ENCODE peak calls at places on chromosome 1, in four cellular contexts. One of them, this sample, is unnamed.

GRCh38 chr1:73040811-73041210 is 758.5 kb upstream of the NEGR1 start:
- DNase-seq in right atrium auricular region: no peak
- DNase-seq in NT2/D1: no peak
- DNase-seq in PC-9: no peak
- DNase-seq in this sample: no peak

GRCh38 chr1:228177183-228177475 is 11.5 kb downstream of the IBA57 start:
- DNase-seq in PC-9: no peak
- DNase-seq in NT2/D1: no peak
- DNase-seq in right atrium auricular region: no peak
- DNase-seq in this sample: no peak

GRCh38 chr1:118928739-118929554 is 59.2 kb downstream of the TBX15 start:
- DNase-seq in PC-9: no peak
- DNase-seq in NT2/D1: peak
- DNase-seq in right atrium auricular region: no peak
- DNase-seq in this sample: peak

GRCh38 chr1:17441265-17441992 is 2.0 kb upstream of the RCC2 start:
- DNase-seq in PC-9: peak
- DNase-seq in NT2/D1: no peak
- DNase-seq in right atrium auricular region: no peak
- DNase-seq in this sample: peak

GRCh38 chr1:246069581-246069980 is 437.5 kb downstream of the SMYD3 start:
- DNase-seq in right atrium auricular region: no peak
- DNase-seq in PC-9: no peak
- DNase-seq in NT2/D1: no peak
- DNase-seq in this sample: no peak

GRCh38 chr1:193111641-193112090 is 6.5 kb upstream of the GLRX2 start:
- DNase-seq in NT2/D1: no peak
- DNase-seq in right atrium auricular region: peak
- DNase-seq in PC-9: peak
- DNase-seq in this sample: no peak

GRCh38 chr1:117832453-117832852 is 97.0 kb downstream of the GDAP2 start:
- DNase-seq in NT2/D1: no peak
- DNase-seq in right atrium auricular region: no peak
- DNase-seq in PC-9: no peak
- DNase-seq in this sample: no peak

GRCh38 chr1:227884370-227885134 is 63.2 kb downstream of the WNT9A start:
- DNase-seq in NT2/D1: no peak
- DNase-seq in right atrium auricular region: peak
- DNase-seq in PC-9: no peak
- DNase-seq in this sample: no peak

GRCh38 chr1:27882543-27882903 is 10.2 kb downstream of the THEMIS2 start:
- DNase-seq in right atrium auricular region: no peak
- DNase-seq in NT2/D1: no peak
- DNase-seq in PC-9: no peak
- DNase-seq in this sample: no peak

GRCh38 chr1:104648269-104648691 is 898.6 kb downstream of the AMY1C start:
- DNase-seq in PC-9: no peak
- DNase-seq in right atrium auricular region: no peak
- DNase-seq in NT2/D1: peak
- DNase-seq in this sample: no peak

GRCh38 chr1:209431402-209431801 is 152.1 kb upstream of the CAMK1G start:
- DNase-seq in right atrium auricular region: no peak
- DNase-seq in PC-9: no peak
- DNase-seq in NT2/D1: no peak
- DNase-seq in this sample: no peak

DNA sequence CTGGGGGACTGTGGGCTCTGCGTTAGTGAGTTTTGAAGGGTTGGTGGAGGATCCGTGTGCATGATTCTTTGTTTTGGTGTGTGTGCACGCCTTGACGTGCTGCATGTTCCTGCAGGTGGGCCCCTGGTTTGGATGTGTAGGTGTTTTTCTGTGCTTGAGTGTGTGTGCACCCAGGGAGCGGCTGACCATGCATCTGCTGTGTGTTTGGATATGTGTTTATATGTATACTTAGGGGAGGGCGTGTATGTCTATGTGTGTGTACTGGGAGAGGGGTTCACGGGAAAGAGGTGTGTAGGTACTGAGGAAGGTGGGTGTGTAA is 1.1 kb downstream of the VANGL2 start:
- DNase-seq in NT2/D1: no peak
- DNase-seq in right atrium auricular region: no peak
- DNase-seq in PC-9: no peak
- DNase-seq in this sample: no peak
- H3K4me3 ChIP-seq in NT2/D1: peak
- H3K4me3 ChIP-seq in right atrium auricular region: peak
- H3K4me3 ChIP-seq in PC-9: no peak
- H3K4me3 ChIP-seq in this sample: peak

GRCh38 chr1:3070654-3071506 is 1.9 kb downstream of the PRDM16 start:
- DNase-seq in NT2/D1: no peak
- DNase-seq in PC-9: no peak
- DNase-seq in right atrium auricular region: no peak
- DNase-seq in this sample: no peak
- H3K4me3 ChIP-seq in NT2/D1: peak
- H3K4me3 ChIP-seq in PC-9: no peak
- H3K4me3 ChIP-seq in right atrium auricular region: peak
- H3K4me3 ChIP-seq in this sample: no peak

GRCh38 chr1:19469004-19469403 is 16.3 kb downstream of the CAPZB start:
- DNase-seq in right atrium auricular region: no peak
- DNase-seq in NT2/D1: no peak
- DNase-seq in PC-9: no peak
- DNase-seq in this sample: no peak
- H3K4me3 ChIP-seq in right atrium auricular region: no peak
- H3K4me3 ChIP-seq in NT2/D1: no peak
- H3K4me3 ChIP-seq in PC-9: no peak
- H3K4me3 ChIP-seq in this sample: no peak

GRCh38 chr1:223142269-223142668 is 779 bp downstream of the TLR5 start:
- DNase-seq in right atrium auricular region: no peak
- DNase-seq in PC-9: no peak
- DNase-seq in NT2/D1: no peak
- DNase-seq in this sample: no peak
- H3K4me3 ChIP-seq in right atrium auricular region: peak
- H3K4me3 ChIP-seq in PC-9: peak
- H3K4me3 ChIP-seq in NT2/D1: peak
- H3K4me3 ChIP-seq in this sample: peak

This sample was measured in LNCaP clone FGC.